ENCODE peak calls at places on chromosomes 2 and 18, in ten cellular contexts. D is epithelial cell of esophagus, Y is neural progenitor cell, Q is Kasumi-1, X is stomach, T is PC-3, R is LHCN-M2, B is HFFc6, G is OCI-LY7, H is GM12864. V is an unnamed sample.

GRCh38 chr18:44637210-44638051 is 43.3 kb upstream of the SETBP1 start:
- DNase-seq in B (no peak), T (peak), D (peak), X (no peak), H (no peak), Y (peak), R (peak), Q (no peak), G (no peak), V (no peak)

GRCh38 chr2:146748046-146748445 is 1096.8 kb upstream of the ACVR2A start:
- DNase-seq in H (no peak), X (no peak), Q (no peak), G (no peak), R (peak), D (no peak), Y (peak), B (no peak), T (no peak), V (no peak)

GRCh38 chr2:203706403-203706802 is at the start of gene CD28:
- DNase-seq in Q (no peak), G (peak), T (no peak), R (no peak), Y (no peak), H (peak), D (no peak), B (no peak), X (peak), V (peak)

GRCh38 chr2:106536490-106536889 is 49.3 kb downstream of the CD8B2 start:
- DNase-seq in Q (no peak), G (no peak), Y (no peak), X (no peak), T (no peak), B (no peak), D (no peak), R (no peak), H (no peak), V (no peak)

GRCh38 chr18:23588836-23589560 is 2.7 kb upstream of the NPC1 start:
- DNase-seq in Y (peak), H (no peak), G (no peak), D (peak), Q (no peak), T (peak), X (no peak), B (no peak), R (peak), V (no peak)

GRCh38 chr2:205747827-205748386 is 65.6 kb downstream of the NRP2 start:
- DNase-seq in Q (no peak), Y (no peak), H (no peak), X (no peak), G (no peak), D (no peak), B (no peak), R (no peak), T (no peak), V (no peak)

GRCh38 chr2:233208382-233209116 is 42.9 kb upstream of the ATG16L1 start:
- DNase-seq in G (no peak), R (no peak), H (no peak), B (no peak), X (no peak), T (peak), Y (no peak), D (no peak), Q (no peak), V (no peak)

GRCh38 chr2:158034198-158034831 is 67.4 kb upstream of the UPP2 start:
- DNase-seq in D (peak), X (peak), Q (peak), H (peak), G (peak), R (peak), T (peak), B (peak), Y (peak), V (no peak)

GRCh38 chr2:199434555-199434954 is 23.2 kb downstream of the SATB2 start:
- DNase-seq in D (no peak), B (no peak), T (no peak), X (no peak), H (no peak), Q (no peak), G (no peak), Y (no peak), R (no peak), V (no peak)

GRCh38 chr2:28074127-28074526 is 183.6 kb downstream of the BABAM2 start:
- DNase-seq in G (no peak), Q (no peak), D (no peak), X (no peak), Y (no peak), B (no peak), T (no peak), H (no peak), R (no peak), V (no peak)

GRCh38 chr2:181655519-181655918 is 1.4 kb downstream of the CERKL start:
- DNase-seq in D (no peak), Y (no peak), X (no peak), B (no peak), Q (no peak), R (no peak), T (no peak), G (no peak), H (no peak), V (no peak)

GRCh38 chr2:180905002-180905401 is 75.4 kb upstream of the UBE2E3 start:
- DNase-seq in H (no peak), G (no peak), R (peak), B (no peak), Y (no peak), X (no peak), Q (peak), T (no peak), D (no peak), V (no peak)

GRCh38 chr18:74529378-74529777 is 4.9 kb upstream of the CNDP1 start:
- DNase-seq in T (no peak), R (no peak), H (no peak), B (no peak), X (peak), Y (no peak), D (no peak), Q (no peak), G (no peak), V (no peak)

GRCh38 chr2:237923507-237924163 is 43.2 kb upstream of the UBE2F start:
- DNase-seq in Q (peak), X (peak), G (peak), D (peak), H (no peak), Y (peak), T (no peak), R (peak), B (peak), V (peak)

V was measured in effector memory CD4-positive, alpha-beta T cell.